ENCODE peak calls at places on chromosomes 13 and 19, in eight cellular contexts. S, I, C, W, D, E, V and Y are unnamed samples.

GRCh38 chr13:67416047-67416925 is 186.2 kb upstream of the PCDH9 start:
- DNase-seq in I (peak), E (peak), S (no peak), C (peak), W (peak), D (no peak), V (no peak), Y (peak)

GRCh38 chr19:43311706-43312105 is 41.8 kb upstream of the CD177 start:
- DNase-seq in E (no peak), V (no peak), I (no peak), S (no peak), W (no peak), C (no peak), D (no peak), Y (no peak)

GRCh38 chr13:42333613-42334328 is 61.8 kb downstream of the AKAP11 start:
- DNase-seq in D (no peak), I (no peak), C (peak), S (no peak), V (no peak), E (no peak), W (peak), Y (no peak)

GRCh38 chr19:19552811-19553210 is 14.7 kb downstream of the CILP2 start:
- DNase-seq in I (no peak), E (no peak), C (peak), S (no peak), D (no peak), V (no peak), W (peak), Y (no peak)

GRCh38 chr19:46824887-46825730 is 25.5 kb downstream of the AP2S1 start:
- DNase-seq in V (no peak), S (no peak), E (no peak), D (no peak), W (no peak), I (no peak), C (no peak), Y (no peak)

GRCh38 chr19:33481863-33482262 is 39.7 kb downstream of the PEPD start:
- DNase-seq in S (no peak), W (no peak), E (no peak), D (no peak), I (no peak), V (no peak), C (no peak), Y (no peak)

GRCh38 chr13:93766719-93767118 is 540.1 kb downstream of the GPC6 start:
- DNase-seq in D (no peak), V (no peak), W (no peak), C (no peak), S (no peak), I (no peak), E (no peak), Y (no peak)

GRCh38 chr13:113319371-113319770 is 22.3 kb downstream of the LAMP1 start:
- DNase-seq in V (no peak), C (no peak), I (no peak), D (no peak), W (no peak), E (no peak), S (no peak), Y (no peak)

GRCh38 chr13:102680133-102680717 is 14.6 kb downstream of the METTL21C start:
- DNase-seq in C (no peak), I (no peak), V (no peak), E (no peak), S (no peak), D (no peak), W (no peak), Y (no peak)

GRCh38 chr19:51311388-51312257 is at the start of gene IGLON5:
- DNase-seq in C (peak), W (no peak), V (no peak), I (no peak), E (no peak), S (no peak), D (no peak), Y (no peak)

GRCh38 chr13:91894311-91894710 is 495.9 kb downstream of the GPC5 start:
- DNase-seq in I (no peak), E (no peak), V (no peak), D (no peak), W (no peak), C (no peak), S (no peak), Y (no peak)

GRCh38 chr13:27038323-27038722 is 133.3 kb downstream of the USP12 start:
- DNase-seq in V (no peak), E (no peak), W (peak), C (no peak), D (no peak), S (no peak), I (no peak), Y (peak)

GRCh38 chr13:101869553-101869952 is 417.1 kb downstream of the ITGBL1 start:
- DNase-seq in V (no peak), S (peak), E (no peak), W (no peak), C (no peak), D (no peak), I (no peak), Y (no peak)

GRCh38 chr19:48784527-48784926 is 26.3 kb downstream of the BCAT2 start:
- DNase-seq in W (no peak), C (no peak), I (no peak), E (no peak), V (no peak), D (no peak), S (no peak), Y (no peak)

GRCh38 chr13:113432509-113433270 is 20.6 kb downstream of the ADPRHL1 start:
- DNase-seq in C (no peak), D (no peak), S (no peak), V (no peak), W (no peak), E (no peak), I (no peak), Y (no peak)

GRCh38 chr13:24225930-24226329 is 65.4 kb downstream of the SPATA13 start:
- DNase-seq in V (no peak), I (no peak), D (no peak), C (no peak), W (no peak), E (no peak), S (no peak), Y (no peak)

GRCh38 chr19:42071247-42071646 is 1.2 kb upstream of the GRIK5 start:
- DNase-seq in E (no peak), V (no peak), I (peak), D (no peak), C (no peak), S (no peak), W (no peak), Y (no peak)

GRCh38 chr13:30329009-30329585 is 21.7 kb upstream of the KATNAL1 start:
- DNase-seq in S (no peak), I (no peak), C (no peak), V (no peak), W (no peak), E (no peak), D (no peak), Y (no peak)